ENCODE peak calls at places on chromosome 17, in five cellular contexts. One of them, this sample, is unnamed.

GRCh38 chr17:40777459-40777858 is 4.9 kb downstream of the KRT27 start:
- DNase-seq in AG09309: no peak
- DNase-seq in A549: no peak
- DNase-seq in astrocyte of the cerebellum: no peak
- DNase-seq in uterus: no peak
- DNase-seq in this sample: no peak

GRCh38 chr17:58831780-58832179 is 76.1 kb downstream of the PPM1E start:
- DNase-seq in AG09309: no peak
- DNase-seq in A549: no peak
- DNase-seq in astrocyte of the cerebellum: no peak
- DNase-seq in uterus: no peak
- DNase-seq in this sample: no peak

GRCh38 chr17:45149669-45150603 is 1.7 kb downstream of the HEXIM1 start:
- DNase-seq in AG09309: no peak
- DNase-seq in A549: peak
- DNase-seq in astrocyte of the cerebellum: no peak
- DNase-seq in uterus: peak
- DNase-seq in this sample: no peak

GRCh38 chr17:21674242-21674731 is 18.0 kb upstream of the KCNJ18 start:
- DNase-seq in AG09309: no peak
- DNase-seq in A549: no peak
- DNase-seq in astrocyte of the cerebellum: no peak
- DNase-seq in uterus: peak
- DNase-seq in this sample: no peak

GRCh38 chr17:1452836-1453235 is 3.2 kb downstream of the CRK start:
- DNase-seq in AG09309: no peak
- DNase-seq in A549: no peak
- DNase-seq in astrocyte of the cerebellum: no peak
- DNase-seq in uterus: no peak
- DNase-seq in this sample: no peak

GRCh38 chr17:40452074-40452787 is 9.0 kb downstream of the IGFBP4 start:
- DNase-seq in AG09309: peak
- DNase-seq in A549: no peak
- DNase-seq in astrocyte of the cerebellum: peak
- DNase-seq in uterus: peak
- DNase-seq in this sample: no peak

GRCh38 chr17:494601-495195 is 142.1 kb upstream of the RPH3AL start:
- DNase-seq in AG09309: no peak
- DNase-seq in A549: no peak
- DNase-seq in astrocyte of the cerebellum: no peak
- DNase-seq in uterus: no peak
- DNase-seq in this sample: no peak

GRCh38 chr17:59842901-59843652 is 49.7 kb downstream of the TUBD1 start:
- DNase-seq in AG09309: peak
- DNase-seq in A549: peak
- DNase-seq in astrocyte of the cerebellum: peak
- DNase-seq in uterus: peak
- DNase-seq in this sample: peak

GRCh38 chr17:7916799-7917198 is 710 bp upstream of the RNF227 start:
- DNase-seq in AG09309: no peak
- DNase-seq in A549: no peak
- DNase-seq in astrocyte of the cerebellum: no peak
- DNase-seq in uterus: peak
- DNase-seq in this sample: no peak
- H3K4me3 ChIP-seq in AG09309: no peak
- H3K4me3 ChIP-seq in A549: no peak
- H3K4me3 ChIP-seq in astrocyte of the cerebellum: no peak
- H3K4me3 ChIP-seq in uterus: no peak
- H3K4me3 ChIP-seq in this sample: no peak

GRCh38 chr17:57737450-57737849 is 7.6 kb downstream of the CCDC182 start:
- DNase-seq in AG09309: no peak
- DNase-seq in A549: no peak
- DNase-seq in astrocyte of the cerebellum: no peak
- DNase-seq in uterus: no peak
- DNase-seq in this sample: no peak

GRCh38 chr17:57740225-57740528 is 4.9 kb downstream of the CCDC182 start:
- DNase-seq in AG09309: no peak
- DNase-seq in A549: no peak
- DNase-seq in astrocyte of the cerebellum: no peak
- DNase-seq in uterus: no peak
- DNase-seq in this sample: no peak

GRCh38 chr17:57735230-57735629 is 9.9 kb downstream of the CCDC182 start:
- DNase-seq in AG09309: no peak
- DNase-seq in A549: no peak
- DNase-seq in astrocyte of the cerebellum: no peak
- DNase-seq in uterus: no peak
- DNase-seq in this sample: no peak

GRCh38 chr17:57735707-57736106 is 9.4 kb downstream of the CCDC182 start:
- DNase-seq in AG09309: no peak
- DNase-seq in A549: peak
- DNase-seq in astrocyte of the cerebellum: no peak
- DNase-seq in uterus: no peak
- DNase-seq in this sample: no peak

GRCh38 chr17:57739402-57740224 is 5.5 kb downstream of the CCDC182 start:
- DNase-seq in AG09309: no peak
- DNase-seq in A549: peak
- DNase-seq in astrocyte of the cerebellum: no peak
- DNase-seq in uterus: no peak
- DNase-seq in this sample: no peak
- TF ChIP-seq CTCF in AG09309: peak
- TF ChIP-seq CTCF in A549: peak
- TF ChIP-seq CTCF in astrocyte of the cerebellum: peak
- TF ChIP-seq CTCF in uterus: peak
- TF ChIP-seq CTCF in this sample: peak

GRCh38 chr17:82648761-82649474 is 674 bp upstream of the WDR45B start:
- DNase-seq in AG09309: no peak
- DNase-seq in A549: no peak
- DNase-seq in astrocyte of the cerebellum: no peak
- DNase-seq in uterus: peak
- DNase-seq in this sample: no peak
- H3K4me3 ChIP-seq in AG09309: peak
- H3K4me3 ChIP-seq in A549: peak
- H3K4me3 ChIP-seq in astrocyte of the cerebellum: peak
- H3K4me3 ChIP-seq in uterus: peak
- H3K4me3 ChIP-seq in this sample: peak

GRCh38 chr17:70945386-70945785 is 776.1 kb downstream of the KCNJ2 start:
- DNase-seq in AG09309: no peak
- DNase-seq in A549: no peak
- DNase-seq in astrocyte of the cerebellum: no peak
- DNase-seq in uterus: no peak
- DNase-seq in this sample: no peak
- TF ChIP-seq CTCF in AG09309: no peak
- TF ChIP-seq CTCF in A549: no peak
- TF ChIP-seq CTCF in astrocyte of the cerebellum: no peak
- TF ChIP-seq CTCF in uterus: no peak
- TF ChIP-seq CTCF in this sample: no peak

DNA sequence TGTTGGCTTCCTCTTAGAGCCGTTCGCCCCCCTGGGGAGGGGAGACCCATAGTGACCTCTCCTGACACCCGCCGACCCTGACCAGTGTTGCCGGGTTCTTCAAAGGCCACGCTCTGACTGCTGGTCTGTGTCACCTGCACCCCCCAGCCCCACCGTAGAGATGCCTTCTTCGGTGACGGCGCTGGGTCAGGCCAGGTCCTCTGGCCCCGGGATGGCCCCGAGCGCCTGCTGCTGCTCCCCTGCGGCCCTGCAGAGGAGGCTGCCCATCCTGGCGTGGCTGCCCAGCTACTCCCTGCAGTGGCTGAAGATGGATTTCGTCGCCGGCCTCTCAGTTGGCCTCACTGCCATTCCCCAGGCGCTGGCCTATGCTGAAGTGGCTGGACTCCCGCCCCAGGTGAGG is 1.2 kb downstream of the SLC26A11 start:
- DNase-seq in AG09309: no peak
- DNase-seq in A549: no peak
- DNase-seq in astrocyte of the cerebellum: no peak
- DNase-seq in uterus: no peak
- DNase-seq in this sample: no peak
- H3K4me3 ChIP-seq in AG09309: peak
- H3K4me3 ChIP-seq in A549: peak
- H3K4me3 ChIP-seq in astrocyte of the cerebellum: peak
- H3K4me3 ChIP-seq in uterus: peak
- H3K4me3 ChIP-seq in this sample: peak

GRCh38 chr17:7324438-7324779 is 4.7 kb downstream of the NEURL4 start:
- DNase-seq in AG09309: no peak
- DNase-seq in A549: no peak
- DNase-seq in astrocyte of the cerebellum: no peak
- DNase-seq in uterus: no peak
- DNase-seq in this sample: no peak
- TF ChIP-seq CTCF in AG09309: no peak
- TF ChIP-seq CTCF in A549: peak
- TF ChIP-seq CTCF in astrocyte of the cerebellum: no peak
- TF ChIP-seq CTCF in uterus: no peak
- TF ChIP-seq CTCF in this sample: no peak

DNA sequence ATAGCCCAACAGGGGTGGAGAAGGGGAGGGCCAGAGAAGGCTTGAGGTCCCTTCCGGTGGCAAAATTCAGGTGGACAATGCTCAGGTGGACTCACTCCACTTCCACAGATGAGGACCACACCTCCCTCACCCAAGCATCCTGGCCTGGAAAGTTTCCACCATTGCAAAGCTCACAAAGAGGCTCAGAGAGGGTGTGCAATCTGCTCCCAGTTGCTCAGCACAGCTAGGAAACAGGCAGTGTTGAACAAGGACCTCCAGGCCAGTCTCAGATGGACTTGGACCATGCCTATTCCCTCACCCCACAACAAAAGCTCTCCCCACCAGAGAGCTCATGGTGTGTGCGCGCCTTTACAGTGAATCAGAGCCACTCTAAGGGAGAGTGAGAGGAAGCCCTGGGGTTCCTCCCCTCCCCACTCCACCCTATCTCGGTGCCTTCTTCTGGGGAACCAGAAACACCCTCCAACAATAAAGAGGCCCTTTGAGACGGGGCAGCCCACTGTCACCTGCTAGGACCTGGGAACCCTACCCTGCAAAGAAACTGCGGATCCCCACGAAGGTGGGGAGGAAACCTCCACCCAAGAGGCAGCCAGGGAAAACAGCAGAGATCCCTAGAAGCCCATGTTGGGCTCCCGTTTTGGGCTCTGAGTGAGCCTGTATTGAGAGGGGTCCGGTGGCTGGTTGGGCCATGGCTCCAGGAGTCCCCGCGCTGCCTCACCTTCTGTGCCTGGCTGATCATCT is 1.6 kb downstream of the FAM83G start:
- DNase-seq in AG09309: no peak
- DNase-seq in A549: no peak
- DNase-seq in astrocyte of the cerebellum: peak
- DNase-seq in uterus: no peak
- DNase-seq in this sample: no peak
- H3K4me3 ChIP-seq in AG09309: peak
- H3K4me3 ChIP-seq in A549: peak
- H3K4me3 ChIP-seq in astrocyte of the cerebellum: peak
- H3K4me3 ChIP-seq in uterus: no peak
- H3K4me3 ChIP-seq in this sample: peak

DNA sequence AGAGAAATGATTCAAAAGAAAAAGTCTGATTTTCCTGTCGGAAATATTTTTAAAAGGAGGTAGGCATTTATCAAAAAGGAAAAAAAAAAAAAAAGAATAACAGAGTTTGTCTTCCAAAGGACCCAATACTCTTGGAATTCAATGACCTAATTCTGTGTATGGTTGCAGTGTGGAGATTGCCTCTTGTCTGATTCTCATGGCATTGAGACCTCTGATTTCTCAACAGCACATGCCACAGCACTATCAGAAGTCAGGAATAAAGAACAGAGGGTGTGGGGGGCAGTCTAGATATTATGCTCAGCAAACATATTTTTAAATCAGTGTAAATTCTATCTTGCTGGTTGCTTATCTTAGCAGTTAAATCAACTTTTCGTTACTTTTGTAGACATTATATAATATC is 81.3 kb upstream of the SOX9 start:
- DNase-seq in AG09309: no peak
- DNase-seq in A549: no peak
- DNase-seq in astrocyte of the cerebellum: no peak
- DNase-seq in uterus: no peak
- DNase-seq in this sample: no peak
- TF ChIP-seq CTCF in AG09309: no peak
- TF ChIP-seq CTCF in A549: no peak
- TF ChIP-seq CTCF in astrocyte of the cerebellum: no peak
- TF ChIP-seq CTCF in uterus: no peak
- TF ChIP-seq CTCF in this sample: no peak